ENCODE peak calls at places on chromosomes 12 and 14, in ten cellular contexts. One of them, this sample, is unnamed.

GRCh38 chr12:95191060-95191696 is 26.1 kb downstream of the FGD6 start:
- DNase-seq in islet precursor cell: no peak
- DNase-seq in fibroblast of lung: no peak
- DNase-seq in NCI-H1694: no peak
- DNase-seq in NCI-H510A treated with DMSO at 0.1 percent for 48 hours: no peak
- DNase-seq in Kasumi-1: no peak
- DNase-seq in activated naive CD8-positive, alpha-beta T cell treated with anti-CD3 and anti-CD28 coated beads, Interleukin-2, amount 50 U/mL, for 16 hours: no peak
- DNase-seq in putamen: no peak
- DNase-seq in HFF-Myc: no peak
- DNase-seq in amygdala: no peak
- DNase-seq in this sample: no peak

GRCh38 chr12:57846285-57846576 is 298 bp downstream of the CTDSP2 start:
- DNase-seq in NCI-H1694: no peak
- DNase-seq in activated naive CD8-positive, alpha-beta T cell treated with anti-CD3 and anti-CD28 coated beads, Interleukin-2, amount 50 U/mL, for 16 hours: no peak
- DNase-seq in fibroblast of lung: no peak
- DNase-seq in amygdala: no peak
- DNase-seq in islet precursor cell: no peak
- DNase-seq in HFF-Myc: no peak
- DNase-seq in putamen: no peak
- DNase-seq in NCI-H510A treated with DMSO at 0.1 percent for 48 hours: no peak
- DNase-seq in Kasumi-1: no peak
- DNase-seq in this sample: no peak

GRCh38 chr12:132222096-132222807 is 78.0 kb downstream of the NOC4L start:
- DNase-seq in Kasumi-1: peak
- DNase-seq in amygdala: no peak
- DNase-seq in putamen: no peak
- DNase-seq in islet precursor cell: peak
- DNase-seq in fibroblast of lung: no peak
- DNase-seq in NCI-H1694: no peak
- DNase-seq in HFF-Myc: no peak
- DNase-seq in NCI-H510A treated with DMSO at 0.1 percent for 48 hours: no peak
- DNase-seq in activated naive CD8-positive, alpha-beta T cell treated with anti-CD3 and anti-CD28 coated beads, Interleukin-2, amount 50 U/mL, for 16 hours: no peak
- DNase-seq in this sample: no peak

GRCh38 chr14:105533811-105534498 is 7.6 kb downstream of the TMEM121 start:
- DNase-seq in NCI-H510A treated with DMSO at 0.1 percent for 48 hours: no peak
- DNase-seq in activated naive CD8-positive, alpha-beta T cell treated with anti-CD3 and anti-CD28 coated beads, Interleukin-2, amount 50 U/mL, for 16 hours: no peak
- DNase-seq in fibroblast of lung: no peak
- DNase-seq in amygdala: no peak
- DNase-seq in Kasumi-1: no peak
- DNase-seq in HFF-Myc: no peak
- DNase-seq in putamen: no peak
- DNase-seq in islet precursor cell: no peak
- DNase-seq in NCI-H1694: peak
- DNase-seq in this sample: no peak

GRCh38 chr12:14256139-14256538 is 109.3 kb upstream of the ATF7IP start:
- DNase-seq in putamen: no peak
- DNase-seq in amygdala: no peak
- DNase-seq in NCI-H1694: no peak
- DNase-seq in islet precursor cell: no peak
- DNase-seq in NCI-H510A treated with DMSO at 0.1 percent for 48 hours: no peak
- DNase-seq in fibroblast of lung: peak
- DNase-seq in HFF-Myc: no peak
- DNase-seq in activated naive CD8-positive, alpha-beta T cell treated with anti-CD3 and anti-CD28 coated beads, Interleukin-2, amount 50 U/mL, for 16 hours: no peak
- DNase-seq in Kasumi-1: no peak
- DNase-seq in this sample: no peak

GRCh38 chr12:13173537-13173936 is 23.0 kb upstream of the EMP1 start:
- DNase-seq in amygdala: no peak
- DNase-seq in NCI-H510A treated with DMSO at 0.1 percent for 48 hours: no peak
- DNase-seq in putamen: no peak
- DNase-seq in islet precursor cell: peak
- DNase-seq in Kasumi-1: no peak
- DNase-seq in NCI-H1694: no peak
- DNase-seq in activated naive CD8-positive, alpha-beta T cell treated with anti-CD3 and anti-CD28 coated beads, Interleukin-2, amount 50 U/mL, for 16 hours: no peak
- DNase-seq in HFF-Myc: peak
- DNase-seq in fibroblast of lung: peak
- DNase-seq in this sample: no peak

GRCh38 chr14:78921856-78922255 is 751.7 kb downstream of the NRXN3 start:
- DNase-seq in islet precursor cell: no peak
- DNase-seq in Kasumi-1: no peak
- DNase-seq in fibroblast of lung: peak
- DNase-seq in putamen: no peak
- DNase-seq in NCI-H1694: no peak
- DNase-seq in amygdala: no peak
- DNase-seq in NCI-H510A treated with DMSO at 0.1 percent for 48 hours: no peak
- DNase-seq in HFF-Myc: peak
- DNase-seq in activated naive CD8-positive, alpha-beta T cell treated with anti-CD3 and anti-CD28 coated beads, Interleukin-2, amount 50 U/mL, for 16 hours: no peak
- DNase-seq in this sample: no peak

GRCh38 chr12:75868501-75868900 is 163.1 kb downstream of the PHLDA1 start:
- DNase-seq in fibroblast of lung: no peak
- DNase-seq in NCI-H510A treated with DMSO at 0.1 percent for 48 hours: no peak
- DNase-seq in HFF-Myc: no peak
- DNase-seq in NCI-H1694: peak
- DNase-seq in putamen: no peak
- DNase-seq in activated naive CD8-positive, alpha-beta T cell treated with anti-CD3 and anti-CD28 coated beads, Interleukin-2, amount 50 U/mL, for 16 hours: no peak
- DNase-seq in amygdala: peak
- DNase-seq in Kasumi-1: no peak
- DNase-seq in islet precursor cell: no peak
- DNase-seq in this sample: no peak

GRCh38 chr14:57962293-57962996 is 96.6 kb upstream of the SLC35F4 start:
- DNase-seq in HFF-Myc: no peak
- DNase-seq in putamen: no peak
- DNase-seq in activated naive CD8-positive, alpha-beta T cell treated with anti-CD3 and anti-CD28 coated beads, Interleukin-2, amount 50 U/mL, for 16 hours: no peak
- DNase-seq in NCI-H510A treated with DMSO at 0.1 percent for 48 hours: no peak
- DNase-seq in amygdala: no peak
- DNase-seq in islet precursor cell: peak
- DNase-seq in Kasumi-1: no peak
- DNase-seq in fibroblast of lung: no peak
- DNase-seq in NCI-H1694: no peak
- DNase-seq in this sample: no peak

GRCh38 chr14:88831285-88831684 is 6.8 kb downstream of the TTC8 start:
- DNase-seq in NCI-H510A treated with DMSO at 0.1 percent for 48 hours: no peak
- DNase-seq in islet precursor cell: no peak
- DNase-seq in HFF-Myc: no peak
- DNase-seq in Kasumi-1: no peak
- DNase-seq in amygdala: no peak
- DNase-seq in NCI-H1694: no peak
- DNase-seq in putamen: no peak
- DNase-seq in activated naive CD8-positive, alpha-beta T cell treated with anti-CD3 and anti-CD28 coated beads, Interleukin-2, amount 50 U/mL, for 16 hours: no peak
- DNase-seq in fibroblast of lung: peak
- DNase-seq in this sample: no peak